ENCODE peak calls at places on chromosomes 5 and 9, in four cellular contexts. Y, I, R and P are unnamed samples.

GRCh38 chr9:110370316-110370715 is 32.7 kb upstream of the TXNDC8 start:
- DNase-seq in Y (no peak), I (peak; percentile 13), R (no peak), P (peak; percentile 14)

GRCh38 chr5:5331838-5332237 is 90.6 kb upstream of the ICE1 start:
- DNase-seq in Y (no peak), I (no peak), R (no peak), P (no peak)

GRCh38 chr5:107580902-107581823 is 89.6 kb downstream of the EFNA5 start:
- DNase-seq in Y (no peak), I (no peak), R (no peak), P (peak; percentile 69)

GRCh38 chr5:151480384-151480783 is 33.0 kb downstream of the SLC36A1 start:
- DNase-seq in Y (no peak), I (no peak), R (no peak), P (peak; percentile 46)

GRCh38 chr9:95815153-95815552 is 60.3 kb upstream of the ERCC6L2 start:
- DNase-seq in Y (no peak), I (peak; percentile 58), R (no peak), P (peak; percentile 61)

GRCh38 chr5:124193371-124193789 is 553.1 kb downstream of the ZNF608 start:
- DNase-seq in Y (no peak), I (peak; percentile 72), R (no peak), P (peak; percentile 70)

GRCh38 chr5:139392678-139393496 is 2.0 kb downstream of the PROB1 start:
- DNase-seq in Y (no peak), I (peak; percentile 98), R (peak; percentile 66), P (peak; percentile 48)

GRCh38 chr5:24245821-24246220 is 399.0 kb downstream of the CDH10 start:
- DNase-seq in Y (no peak), I (no peak), R (no peak), P (no peak)

GRCh38 chr5:12848709-12849108 is 944.5 kb upstream of the CTNND2 start:
- DNase-seq in Y (no peak), I (no peak), R (no peak), P (no peak)

GRCh38 chr9:3457171-3457570 is 68.6 kb downstream of the RFX3 start:
- DNase-seq in Y (no peak), I (no peak), R (no peak), P (no peak)

GRCh38 chr9:114386886-114387677 is 700 bp downstream of the AKNA start:
- DNase-seq in Y (peak; percentile 58), I (peak; percentile 82), R (no peak), P (no peak)

GRCh38 chr5:45179686-45180085 is 370.9 kb downstream of the MRPS30 start:
- DNase-seq in Y (no peak), I (no peak), R (no peak), P (no peak)

GRCh38 chr9:1775230-1775629 is 239.9 kb upstream of the SMARCA2 start:
- DNase-seq in Y (no peak), I (no peak), R (no peak), P (no peak)

GRCh38 chr9:2872307-2872940 is 28.5 kb upstream of the PUM3 start:
- DNase-seq in Y (no peak), I (peak; percentile 86), R (peak; percentile 58), P (peak; percentile 47)

DNA sequence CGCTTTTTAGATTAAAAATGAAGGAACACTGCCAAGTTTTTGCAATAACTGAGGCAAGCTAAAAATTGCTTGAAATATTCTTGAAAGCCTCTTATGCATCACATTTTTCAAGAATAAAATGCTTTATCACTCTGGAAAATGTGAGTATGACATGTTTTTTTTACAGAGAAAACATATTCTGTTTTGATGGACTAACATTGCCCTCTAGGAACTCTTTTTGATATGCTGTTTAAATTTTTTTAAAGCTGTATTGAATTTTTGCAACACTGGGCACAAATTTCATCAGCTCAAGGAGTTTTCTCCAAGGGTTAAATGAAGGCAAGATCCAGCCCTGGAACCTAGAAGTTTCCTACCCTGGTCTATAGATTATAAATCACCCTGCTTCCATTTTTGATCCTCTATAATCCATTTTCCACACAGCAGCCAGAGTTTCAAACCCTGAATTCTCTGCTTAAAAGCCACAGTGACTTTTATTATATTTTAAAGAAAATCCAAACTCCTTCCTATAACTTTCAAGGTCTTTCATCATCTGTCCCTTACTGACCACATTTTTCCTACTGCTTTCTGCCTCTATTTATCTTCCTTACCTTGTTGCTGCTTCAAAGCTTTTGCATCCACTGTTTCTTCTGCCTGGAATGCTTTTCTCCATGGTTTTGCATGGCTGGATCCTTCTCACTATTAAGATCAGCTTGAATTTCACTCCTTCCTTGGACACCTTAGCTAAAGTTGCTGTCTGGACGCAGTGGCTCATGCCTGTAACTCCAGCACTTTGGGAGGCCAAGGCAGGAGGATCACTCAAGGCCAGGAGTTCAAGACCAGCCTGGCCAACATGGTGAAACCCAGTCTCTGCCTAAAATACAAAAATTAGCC is 60.9 kb downstream of the IL31RA start:
- DNase-seq in Y (no peak), I (no peak), R (no peak), P (peak; percentile 56)
- TF ChIP-seq CTCF in Y (no peak), I (peak; percentile 20), R (peak; percentile 16), P (no peak)

GRCh38 chr9:136437839-136438547 is 1.7 kb downstream of the INPP5E start:
- DNase-seq in Y (no peak), I (peak; percentile 95), R (no peak), P (peak; percentile 45)
- H3K4me3 ChIP-seq in Y (peak overlapping the region; percentile 53), I (peak overlapping the region; percentile 84), R (peak overlapping the region; percentile 99), P (peak overlapping the region; percentile 62)

GRCh38 chr9:92669890-92670708 is at the start of gene IPPK:
- DNase-seq in Y (peak; percentile 98), I (peak; percentile 99), R (peak; percentile 99), P (peak; percentile 99)
- TF ChIP-seq CTCF in Y (peak; percentile 41), I (no peak), R (no peak), P (no peak)

GRCh38 chr5:115962239-115962564 is at the start of gene LVRN:
- DNase-seq in Y (no peak), I (no peak), R (peak; percentile 3), P (no peak)
- H3K4me3 ChIP-seq in Y (peak within 1 kb of the TSS; percentile 14), I (peak within 1 kb of the TSS; percentile 65), R (peak within 1 kb of the TSS; percentile 36), P (peak within 1 kb of the TSS; percentile 44)

DNA sequence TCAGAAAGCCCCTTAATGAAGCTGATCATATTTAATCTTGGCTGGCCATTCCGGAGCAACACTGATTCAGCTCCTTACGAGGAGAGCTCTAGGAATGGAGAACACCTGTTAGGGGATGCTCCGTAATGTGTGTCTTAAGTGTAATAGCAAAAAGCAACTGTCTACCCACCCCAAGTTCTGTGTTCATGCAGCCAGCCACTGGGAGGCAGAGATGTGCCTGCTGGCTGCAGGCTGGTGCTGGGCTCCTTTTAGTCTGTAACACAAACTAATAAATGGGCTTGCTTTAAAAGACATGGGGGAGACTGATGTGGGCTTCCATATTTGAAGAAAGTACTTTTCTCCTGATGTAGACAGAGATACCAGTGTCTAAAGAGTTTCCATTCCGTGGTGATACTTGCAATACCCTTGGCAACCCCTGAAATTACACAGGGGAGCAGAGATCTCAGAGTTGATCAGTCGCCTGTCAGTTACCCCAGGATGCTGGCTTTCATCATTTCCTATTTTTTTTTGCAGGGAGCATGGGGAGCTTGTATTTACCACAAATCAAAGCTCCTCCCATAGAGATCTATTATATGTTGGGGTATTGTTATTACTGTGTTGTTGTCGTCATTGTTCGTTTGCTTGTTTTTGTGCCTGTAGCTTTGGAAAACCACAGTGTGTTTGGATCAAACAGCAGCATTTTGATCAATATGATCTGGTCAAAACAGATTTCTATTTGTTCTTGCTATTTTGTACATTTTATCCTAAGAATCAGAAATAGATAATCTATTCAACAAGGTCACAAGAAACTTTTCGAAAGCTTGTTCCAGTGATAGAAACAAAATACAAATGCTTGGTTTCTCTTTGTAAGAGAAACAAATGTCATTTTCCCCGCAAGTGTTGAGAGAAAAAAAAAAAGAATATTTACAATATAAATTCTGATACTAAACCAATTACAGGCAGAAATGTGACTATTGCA is 65.8 kb downstream of the MTX3 start:
- DNase-seq in Y (no peak), I (no peak), R (peak; percentile 4), P (peak; percentile 20)
- TF ChIP-seq CTCF in Y (no peak), I (peak; percentile 57), R (no peak), P (peak; percentile 35)

DNA sequence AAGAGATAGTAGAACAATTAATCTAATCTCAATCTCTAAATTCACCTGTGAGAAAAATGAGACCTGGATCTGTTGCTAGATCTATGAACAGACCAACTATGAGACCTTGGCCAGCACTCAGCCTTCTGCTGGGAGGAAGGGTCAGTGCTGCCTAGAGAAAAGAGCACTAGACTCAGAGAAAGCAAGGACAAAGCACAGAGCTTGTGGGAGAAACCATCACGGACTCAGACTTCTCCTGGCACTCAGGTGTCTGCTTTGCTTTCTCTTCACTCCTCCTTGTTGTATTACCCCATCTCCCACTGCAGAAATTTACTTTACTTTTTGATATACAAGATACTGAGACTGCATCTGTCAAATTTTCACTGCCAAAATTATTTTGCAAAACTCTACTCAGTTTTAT is 890.0 kb upstream of the NUDT12 start:
- DNase-seq in Y (no peak), I (no peak), R (no peak), P (no peak)
- H3K4me3 ChIP-seq in Y (no peak overlapping the region), I (no peak overlapping the region), R (no peak overlapping the region), P (no peak overlapping the region)

DNA sequence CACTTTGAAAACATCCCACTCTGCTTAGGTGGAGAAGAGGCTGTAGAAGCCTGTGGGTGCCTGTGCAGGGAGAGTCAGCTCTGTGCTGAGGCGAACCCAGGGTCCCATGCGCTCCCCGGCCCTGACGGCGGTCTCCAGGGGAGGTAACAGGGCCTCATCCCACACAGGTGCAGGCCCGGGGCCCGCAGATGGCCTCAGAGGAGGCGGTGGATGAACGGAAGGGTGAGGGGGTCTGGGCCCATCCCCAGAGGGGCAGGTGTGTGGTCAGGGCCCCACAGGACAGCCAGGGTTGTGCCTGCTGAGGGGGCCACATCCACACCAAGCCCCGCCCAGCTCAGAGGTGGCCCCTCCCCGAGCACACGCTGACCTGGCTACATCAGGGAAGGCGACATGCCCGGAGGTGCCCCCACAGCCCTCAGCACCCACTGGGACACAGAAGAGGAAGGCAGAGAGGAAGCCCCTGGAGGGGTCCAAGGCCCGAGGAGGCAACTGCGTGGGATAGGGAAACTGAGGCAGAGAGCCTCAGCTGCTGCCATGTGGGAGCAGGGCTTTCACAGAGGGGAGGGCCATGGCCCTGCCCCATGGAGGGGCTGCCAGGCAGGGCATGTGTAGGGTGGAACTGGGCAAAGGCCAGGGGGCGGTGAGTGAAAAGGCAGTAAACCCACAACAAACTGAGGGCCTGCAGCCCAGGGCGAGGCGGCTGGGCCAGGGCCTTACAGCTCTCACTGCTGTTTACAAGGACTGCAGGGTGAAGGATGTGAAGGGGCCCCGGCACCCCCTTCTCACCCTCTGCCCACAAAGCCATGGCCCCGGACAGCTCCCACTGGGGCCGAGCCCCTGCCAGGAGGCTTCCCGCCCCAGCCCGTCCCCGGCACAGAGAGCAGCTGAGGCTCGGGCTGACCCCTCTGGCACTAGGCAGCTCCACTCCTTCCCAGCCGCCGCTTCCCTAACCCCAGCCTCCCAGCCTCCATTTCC is 29.5 kb downstream of the EXD3 start:
- DNase-seq in Y (no peak), I (no peak), R (no peak), P (no peak)
- TF ChIP-seq CTCF in Y (no peak), I (no peak), R (no peak), P (no peak)